ENCODE peak calls at places on chromosomes 5 and 9, in ten cellular contexts. I is cardiac muscle cell; Z is caudate nucleus; X is GM23338; P is SK-N-MC; A is right cardiac atrium; O is OCI-LY7; L is brain microvascular endothelial cell; N is CD8-positive, alpha-beta memory T cell; F is AG04450. D is an unnamed sample.

GRCh38 chr5:180815241-180816031 is 12.8 kb upstream of the MGAT1 start:
- DNase-seq in Z (no peak), X (no peak), A (no peak), I (no peak), L (no peak), P (no peak), F (no peak), O (no peak), N (no peak), D (no peak)

GRCh38 chr9:35688558-35689350 is 971 bp downstream of the TPM2 start:
- DNase-seq in O (no peak), X (no peak), N (no peak), Z (no peak), L (peak; percentile 53), A (no peak), F (no peak), I (peak; percentile 69), P (no peak), D (peak; percentile 91)

GRCh38 chr9:129570450-129571297 is 50.2 kb downstream of the C9orf50 start:
- DNase-seq in A (peak; percentile 91), I (peak; percentile 87), L (peak; percentile 76), P (no peak), Z (no peak), N (no peak), X (no peak), O (no peak), F (peak; percentile 81), D (peak; percentile 75)

GRCh38 chr9:71004196-71004595 is 117.2 kb downstream of the TRPM3 start:
- DNase-seq in F (no peak), Z (no peak), O (no peak), P (no peak), N (no peak), X (no peak), I (peak; percentile 9), L (no peak), A (no peak), D (no peak)

GRCh38 chr5:86880785-86881492 is 263.2 kb downstream of the COX7C start:
- DNase-seq in F (peak; percentile 69), N (peak; percentile 46), P (peak; percentile 28), Z (no peak), O (peak; percentile 70), I (peak; percentile 95), L (peak; percentile 88), A (peak; percentile 44), X (peak; percentile 92), D (peak; percentile 80)

GRCh38 chr9:104802110-104802509 is 38.2 kb downstream of the NIPSNAP3B start:
- DNase-seq in O (no peak), Z (no peak), X (no peak), N (no peak), F (no peak), A (no peak), L (peak; percentile 12), I (no peak), P (no peak), D (no peak)

GRCh38 chr9:108813951-108814601 is 41.7 kb downstream of the ACTL7B start:
- DNase-seq in I (peak; percentile 48), P (no peak), F (no peak), A (no peak), N (no peak), Z (no peak), O (no peak), X (peak; percentile 38), L (peak; percentile 53), D (peak; percentile 98)

GRCh38 chr9:127763918-127764384 is 14.5 kb downstream of the SH2D3C start:
- DNase-seq in O (peak; percentile 51), I (peak; percentile 67), Z (no peak), L (no peak), P (no peak), F (no peak), X (peak; percentile 83), N (no peak), A (peak; percentile 85), D (no peak)

GRCh38 chr5:126811515-126812198 is 34.7 kb downstream of the LMNB1 start:
- DNase-seq in Z (no peak), X (no peak), F (no peak), I (peak; percentile 82), L (peak; percentile 78), A (no peak), N (no peak), O (no peak), P (no peak), D (no peak)

GRCh38 chr9:89436326-89436725 is 61.6 kb downstream of the SEMA4D start:
- DNase-seq in Z (peak; percentile 36), L (no peak), A (peak; percentile 24), F (no peak), O (no peak), N (no peak), X (no peak), I (no peak), P (no peak), D (no peak)
- H3K27ac ChIP-seq in Z (peak overlapping the region; percentile 91), L (no peak overlapping the region), A (no peak overlapping the region), F (no peak overlapping the region), O (no peak overlapping the region), N (peak overlapping the region; percentile 11), X (peak overlapping the region; percentile 97), I (no peak overlapping the region), P (no peak overlapping the region), D (no peak overlapping the region)

DNA sequence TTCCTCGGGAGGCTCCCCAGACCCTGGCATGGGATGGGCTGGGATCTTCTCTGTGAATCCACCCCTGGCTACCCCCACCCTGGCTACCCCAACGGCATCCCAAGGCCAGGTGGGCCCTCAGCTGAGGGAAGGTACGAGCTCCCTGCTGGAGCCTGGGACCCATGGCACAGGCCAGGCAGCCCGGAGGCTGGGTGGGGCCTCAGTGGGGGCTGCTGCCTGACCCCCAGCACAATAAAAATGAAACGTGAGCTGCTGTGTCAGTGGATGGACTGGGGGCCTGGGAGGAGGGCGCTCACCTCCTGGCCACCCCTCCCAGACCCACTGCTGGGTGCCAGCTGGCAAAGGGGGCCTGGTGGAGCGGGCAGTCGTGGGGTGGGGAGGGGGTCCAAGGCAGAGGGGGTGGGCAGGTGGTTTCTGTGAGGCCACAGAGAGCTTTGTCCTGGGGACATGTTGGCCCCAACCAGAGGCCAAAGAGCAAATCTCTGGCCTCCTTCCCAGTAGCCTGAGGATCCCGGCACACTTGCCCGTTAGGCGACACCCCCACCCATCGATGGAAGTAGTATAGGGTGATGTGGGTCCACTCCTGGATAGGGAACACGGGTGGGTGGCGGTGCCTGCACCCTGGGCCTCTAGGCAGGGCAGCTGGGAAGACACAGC is 9.8 kb downstream of the EGFL7 start:
- DNase-seq in I (no peak), O (no peak), A (no peak), N (no peak), X (no peak), F (no peak), P (no peak), L (no peak), Z (no peak), D (no peak)
- H3K27ac ChIP-seq in I (peak overlapping the region; percentile 28), O (no peak overlapping the region), A (no peak overlapping the region), N (no peak overlapping the region), X (no peak overlapping the region), F (no peak overlapping the region), P (no peak overlapping the region), L (no peak overlapping the region), Z (no peak overlapping the region), D (peak overlapping the region; percentile 38)

DNA sequence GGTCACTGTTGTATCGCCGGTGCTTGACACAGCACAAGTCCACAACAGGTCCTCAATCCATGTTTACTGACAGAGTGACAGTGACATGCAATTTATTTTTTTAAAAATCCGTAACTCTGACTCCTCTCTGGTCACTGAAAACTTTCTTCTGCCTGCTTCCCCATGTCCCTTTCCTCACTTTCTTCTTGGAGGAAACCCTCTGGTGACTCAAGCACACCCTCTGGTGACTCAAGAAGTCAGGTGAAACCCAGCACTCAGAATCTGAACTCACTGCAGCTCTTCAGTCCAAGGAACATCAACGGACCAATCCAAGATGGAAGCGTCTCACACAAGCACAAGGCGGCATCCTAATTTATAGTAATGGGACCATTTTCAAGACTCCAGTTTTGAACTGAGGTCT is 245.9 kb downstream of the FSTL4 start:
- DNase-seq in O (no peak), L (no peak), P (no peak), A (no peak), Z (no peak), I (no peak), N (no peak), X (no peak), F (no peak), D (no peak)
- H3K27ac ChIP-seq in O (no peak overlapping the region), L (no peak overlapping the region), P (no peak overlapping the region), A (no peak overlapping the region), Z (no peak overlapping the region), I (no peak overlapping the region), N (no peak overlapping the region), X (no peak overlapping the region), F (no peak overlapping the region), D (no peak overlapping the region)

GRCh38 chr9:136926749-136927148 is 17.8 kb downstream of the FBXW5 start:
- DNase-seq in F (no peak), P (no peak), L (no peak), X (no peak), N (no peak), O (no peak), Z (no peak), I (no peak), A (peak; percentile 47), D (no peak)
- H3K27ac ChIP-seq in F (no peak overlapping the region), P (no peak overlapping the region), L (no peak overlapping the region), X (no peak overlapping the region), N (no peak overlapping the region), O (no peak overlapping the region), Z (no peak overlapping the region), I (no peak overlapping the region), A (no peak overlapping the region), D (peak overlapping the region; percentile 24)

GRCh38 chr5:157388148-157388547 is 71.9 kb upstream of the NIPAL4 start:
- DNase-seq in O (no peak), I (no peak), L (no peak), N (no peak), X (no peak), F (no peak), P (no peak), Z (no peak), A (no peak), D (no peak)

GRCh38 chr5:157387683-157388093 is 72.3 kb upstream of the NIPAL4 start:
- DNase-seq in F (peak; percentile 89), P (no peak), A (no peak), O (no peak), X (no peak), Z (no peak), I (peak; percentile 89), N (no peak), L (peak; percentile 88), D (peak; percentile 68)

GRCh38 chr5:157389103-157389502 is 70.9 kb upstream of the NIPAL4 start:
- DNase-seq in A (no peak), I (no peak), L (no peak), O (no peak), Z (no peak), N (no peak), P (no peak), X (no peak), F (no peak), D (no peak)

GRCh38 chr5:157384971-157385709 is 74.9 kb upstream of the NIPAL4 start:
- DNase-seq in F (peak; percentile 97), Z (no peak), P (peak; percentile 79), L (peak; percentile 99), A (peak; percentile 68), X (peak; percentile 26), N (no peak), I (peak; percentile 94), O (no peak), D (peak; percentile 34)

DNA sequence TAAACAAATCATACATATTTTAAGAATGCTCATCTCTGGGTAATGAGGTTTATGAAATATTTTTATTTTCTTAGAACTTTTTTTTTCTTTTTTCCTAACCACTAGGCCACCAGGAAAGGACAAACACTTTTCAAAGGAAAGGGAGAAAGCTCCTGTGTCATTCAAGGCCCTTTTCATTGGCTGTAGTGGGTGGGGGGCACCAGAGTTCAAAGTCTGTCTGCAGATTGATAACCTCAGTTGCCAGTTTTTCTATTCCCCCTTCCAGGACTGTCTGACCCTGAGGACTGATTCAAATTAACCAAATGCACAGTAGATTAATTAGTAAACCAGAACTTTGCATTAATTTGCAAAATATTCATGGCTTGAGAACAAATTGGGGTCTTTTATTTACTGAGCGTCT is 72.8 kb upstream of the NIPAL4 start:
- DNase-seq in L (no peak), I (no peak), O (no peak), P (no peak), A (no peak), N (no peak), Z (no peak), F (no peak), X (no peak), D (no peak)
- H3K27ac ChIP-seq in L (peak overlapping the region; percentile 99), I (peak overlapping the region; percentile 100), O (no peak overlapping the region), P (peak overlapping the region; percentile 27), A (peak overlapping the region; percentile 84), N (no peak overlapping the region), Z (peak overlapping the region; percentile 30), F (peak overlapping the region; percentile 86), X (no peak overlapping the region), D (no peak overlapping the region)